ENCODE peak calls at places on chromosomes 16 and 17, in six cellular contexts. M, H, C, U, G and V are unnamed samples.

GRCh38 chr17:28997811-28998210 is 8.0 kb downstream of the SEZ6 start:
- DNase-seq in H (no peak), M (no peak), C (no peak), U (no peak), G (peak), V (no peak)

GRCh38 chr17:72520665-72521303 is 400.0 kb downstream of the SOX9 start:
- DNase-seq in G (no peak), C (no peak), M (no peak), H (no peak), U (no peak), V (no peak)

GRCh38 chr16:78751601-78752000 is 652.1 kb downstream of the WWOX start:
- DNase-seq in G (no peak), H (no peak), M (no peak), U (no peak), C (no peak), V (no peak)

GRCh38 chr16:81071816-81072215 is 5.2 kb downstream of the C16orf46 start:
- DNase-seq in H (no peak), U (peak), G (no peak), M (no peak), C (no peak), V (no peak)

GRCh38 chr17:80328620-80329380 is 68.1 kb downstream of the RNF213 start:
- DNase-seq in M (no peak), G (no peak), C (no peak), H (no peak), U (no peak), V (no peak)

GRCh38 chr16:51035110-51035498 is 116.0 kb downstream of the SALL1 start:
- DNase-seq in H (no peak), M (no peak), U (no peak), C (no peak), G (no peak), V (no peak)

GRCh38 chr17:53892222-53892621 is 69.5 kb downstream of the KIF2B start:
- DNase-seq in M (no peak), U (no peak), C (no peak), H (no peak), G (no peak), V (no peak)

GRCh38 chr17:72683506-72684404 is 408.7 kb downstream of the SLC39A11 start:
- DNase-seq in G (no peak), H (no peak), C (peak), M (no peak), U (peak), V (no peak)

GRCh38 chr16:57786632-57787518 is 15.4 kb downstream of the KIFC3 start:
- DNase-seq in M (no peak), G (no peak), C (no peak), U (no peak), H (no peak), V (no peak)

GRCh38 chr16:84888450-84888849 is 68.7 kb downstream of the CRISPLD2 start:
- DNase-seq in G (no peak), H (no peak), M (no peak), C (no peak), U (no peak), V (no peak)

GRCh38 chr17:4295686-4296085 is 31.9 kb upstream of the ANKFY1 start:
- DNase-seq in C (no peak), G (no peak), U (no peak), H (no peak), M (no peak), V (no peak)

GRCh38 chr16:4344659-4345438 is 6.3 kb downstream of the PAM16 start:
- DNase-seq in C (no peak), H (no peak), M (no peak), U (no peak), G (peak), V (no peak)

GRCh38 chr16:85595812-85596495 is 17.2 kb upstream of the GSE1 start:
- DNase-seq in C (no peak), G (no peak), M (no peak), H (no peak), U (no peak), V (no peak)

GRCh38 chr17:30236807-30237206 is 1.3 kb upstream of the SLC6A4 start:
- DNase-seq in H (no peak), G (no peak), U (peak), M (no peak), C (no peak), V (peak)

GRCh38 chr17:74245145-74245817 is 28.8 kb upstream of the DNAI2 start:
- DNase-seq in U (no peak), C (no peak), M (no peak), G (no peak), H (no peak), V (no peak)

GRCh38 chr16:58026139-58026704 is 668 bp downstream of the MMP15 start:
- DNase-seq in U (peak), G (no peak), C (no peak), H (no peak), M (peak), V (no peak)

GRCh38 chr16:77359065-77359502 is 75.8 kb downstream of the ADAMTS18 start:
- DNase-seq in H (no peak), M (no peak), C (no peak), G (no peak), U (peak), V (no peak)

GRCh38 chr17:80849119-80849518 is 142.5 kb upstream of the CHMP6 start:
- DNase-seq in C (no peak), U (no peak), H (no peak), G (no peak), M (no peak), V (no peak)

GRCh38 chr17:79832211-79833109 is 6.8 kb downstream of the CBX4 start:
- DNase-seq in H (no peak), G (no peak), M (no peak), U (peak), C (no peak), V (no peak)

GRCh38 chr16:10552998-10553491 is 27.4 kb downstream of the EMP2 start:
- DNase-seq in H (no peak), M (peak), U (no peak), G (no peak), C (no peak), V (no peak)

GRCh38 chr16:69707920-69708683 is 18.3 kb downstream of the NQO1 start:
- DNase-seq in C (no peak), U (no peak), M (no peak), H (no peak), G (no peak), V (peak)

GRCh38 chr17:31309525-31309924 is 4.3 kb downstream of the EVI2B start:
- DNase-seq in M (no peak), U (no peak), C (no peak), H (no peak), G (no peak), V (no peak)